ENCODE peak calls at places on chromosomes 7 and 10, in six cellular contexts. Z, G, M, V, W and U are unnamed samples.

GRCh38 chr10:110739811-110740271 is 95.7 kb downstream of the RBM20 start:
- DNase-seq in Z (no peak), G (no peak), M (no peak), V (no peak), W (no peak), U (no peak)

GRCh38 chr10:30445716-30446115 is 11.7 kb downstream of the MAP3K8 start:
- DNase-seq in Z (no peak), G (peak), M (no peak), V (no peak), W (no peak), U (peak)

GRCh38 chr10:52729259-52730104 is 43.1 kb downstream of the MBL2 start:
- DNase-seq in Z (no peak), G (peak), M (no peak), V (peak), W (no peak), U (peak)

GRCh38 chr10:131824371-131825149 is 76.2 kb upstream of the PPP2R2D start:
- DNase-seq in Z (peak), G (no peak), M (no peak), V (peak), W (no peak), U (no peak)

GRCh38 chr7:47720141-47720906 is 138.4 kb upstream of the TNS3 start:
- DNase-seq in Z (no peak), G (peak), M (no peak), V (no peak), W (no peak), U (peak)

GRCh38 chr10:73908853-73909611 is 1.9 kb upstream of the PLAU start:
- DNase-seq in Z (no peak), G (peak), M (no peak), V (peak), W (no peak), U (peak)

GRCh38 chr10:78047314-78047891 is 13.7 kb downstream of the RPS24 start:
- DNase-seq in Z (peak), G (peak), M (peak), V (peak), W (peak), U (peak)

GRCh38 chr7:3168370-3168769 is 124.7 kb upstream of the CARD11 start:
- DNase-seq in Z (no peak), G (no peak), M (no peak), V (no peak), W (no peak), U (no peak)

GRCh38 chr7:101128040-101128834 is 1.3 kb downstream of the SERPINE1 start:
- DNase-seq in Z (no peak), G (peak), M (no peak), V (no peak), W (no peak), U (no peak)

GRCh38 chr10:8617792-8618191 is 563.3 kb downstream of the GATA3 start:
- DNase-seq in Z (no peak), G (no peak), M (no peak), V (no peak), W (no peak), U (no peak)

GRCh38 chr10:73655257-73655989 is 406 bp downstream of the SYNPO2L start:
- DNase-seq in Z (no peak), G (no peak), M (no peak), V (no peak), W (no peak), U (no peak)

GRCh38 chr7:104252409-104253134 is 44.8 kb upstream of the ORC5 start:
- DNase-seq in Z (peak), G (no peak), M (no peak), V (peak), W (no peak), U (no peak)

GRCh38 chr7:121279060-121279620 is 49.7 kb upstream of the WNT16 start:
- DNase-seq in Z (no peak), G (no peak), M (no peak), V (no peak), W (no peak), U (no peak)

GRCh38 chr7:135349746-135350145 is 116.1 kb downstream of the STRA8 start:
- DNase-seq in Z (no peak), G (no peak), M (no peak), V (no peak), W (no peak), U (peak)

GRCh38 chr7:88305044-88305443 is 1.6 kb downstream of the STEAP4 start:
- DNase-seq in Z (no peak), G (no peak), M (no peak), V (no peak), W (no peak), U (no peak)

GRCh38 chr7:2729043-2729892 is 41.3 kb downstream of the AMZ1 start:
- DNase-seq in Z (no peak), G (no peak), M (no peak), V (no peak), W (no peak), U (peak)

GRCh38 chr10:43068781-43069515 is 7.9 kb upstream of the RET start:
- DNase-seq in Z (no peak), G (no peak), M (no peak), V (no peak), W (no peak), U (no peak)

GRCh38 chr10:97222346-97222961 is 36.7 kb upstream of the SLIT1 start:
- DNase-seq in Z (peak), G (peak), M (no peak), V (peak), W (peak), U (no peak)

GRCh38 chr7:81605493-81605892 is 164.4 kb downstream of the HGF start:
- DNase-seq in Z (no peak), G (no peak), M (no peak), V (no peak), W (no peak), U (no peak)
- H2BK15ac ChIP-seq in Z (peak), G (no peak), M (no peak), V (no peak), W (no peak), U (peak)

DNA sequence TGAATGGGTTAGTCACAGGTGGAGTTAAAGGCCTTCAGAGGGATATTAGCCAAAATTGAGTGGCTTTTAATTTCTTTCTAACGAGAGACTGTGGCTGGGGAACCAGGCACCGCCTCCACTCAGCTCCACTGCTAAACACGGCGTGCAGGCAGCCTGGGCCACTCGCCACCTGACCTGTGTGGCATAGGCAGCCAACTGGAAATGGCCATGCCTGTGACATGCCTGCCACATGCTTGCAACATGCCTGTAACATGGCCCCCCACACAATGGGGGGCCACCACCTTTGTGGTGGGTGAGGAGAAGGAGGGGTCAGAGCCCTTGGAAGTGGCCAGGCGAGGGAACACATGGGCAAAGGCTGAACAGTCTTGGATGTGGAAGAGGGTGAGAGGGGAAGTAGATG is 60.1 kb upstream of the PAX2 start:
- DNase-seq in Z (no peak), G (no peak), M (no peak), V (no peak), W (no peak), U (no peak)
- H2BK15ac ChIP-seq in Z (no peak), G (no peak), M (no peak), V (no peak), W (no peak), U (no peak)

GRCh38 chr7:146057958-146058357 is 58.6 kb upstream of the CNTNAP2 start:
- DNase-seq in Z (no peak), G (no peak), M (no peak), V (no peak), W (no peak), U (no peak)
- H2BK15ac ChIP-seq in Z (no peak), G (no peak), M (no peak), V (no peak), W (no peak), U (no peak)

GRCh38 chr10:49605177-49605938 is 4.8 kb upstream of the SLC18A3 start:
- DNase-seq in Z (peak), G (no peak), M (peak), V (no peak), W (no peak), U (no peak)
- H2BK15ac ChIP-seq in Z (no peak), G (no peak), M (no peak), V (no peak), W (no peak), U (no peak)

GRCh38 chr7:158809596-158809995 is 19.7 kb downstream of the ESYT2 start:
- DNase-seq in Z (no peak), G (peak), M (no peak), V (no peak), W (no peak), U (peak)

GRCh38 chr7:158810846-158811245 is 18.5 kb downstream of the ESYT2 start:
- DNase-seq in Z (no peak), G (no peak), M (no peak), V (no peak), W (no peak), U (no peak)

GRCh38 chr7:158811461-158811860 is 17.8 kb downstream of the ESYT2 start:
- DNase-seq in Z (no peak), G (peak), M (no peak), V (peak), W (no peak), U (peak)

GRCh38 chr7:158812684-158813083 is 16.6 kb downstream of the ESYT2 start:
- DNase-seq in Z (no peak), G (no peak), M (no peak), V (no peak), W (no peak), U (no peak)

DNA sequence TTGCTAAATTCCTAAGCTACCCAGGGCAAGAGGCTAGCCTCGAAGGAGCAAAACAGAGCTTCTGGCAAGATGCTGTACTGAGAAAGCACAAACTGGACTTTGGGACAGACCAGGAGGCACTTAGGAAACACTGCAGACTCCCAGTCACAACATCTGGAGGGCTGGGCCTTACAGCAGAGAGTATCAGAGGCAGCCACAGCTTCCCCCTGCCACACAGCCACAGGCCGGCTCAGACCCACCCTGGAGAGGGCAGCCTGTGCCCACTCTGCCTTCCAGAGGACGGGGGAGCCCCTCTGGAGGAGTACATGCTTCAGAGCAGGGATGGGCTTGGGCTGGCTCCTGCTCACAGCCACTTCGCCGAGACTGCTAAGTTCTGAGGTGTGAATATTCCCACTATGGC is 17.4 kb downstream of the ESYT2 start:
- DNase-seq in Z (no peak), G (no peak), M (peak), V (no peak), W (no peak), U (no peak)
- H2BK15ac ChIP-seq in Z (no peak), G (no peak), M (no peak), V (no peak), W (no peak), U (peak)

GRCh38 chr7:151729521-151729921 is 147.4 kb downstream of the PRKAG2 start:
- DNase-seq in Z (no peak), G (no peak), M (no peak), V (no peak), W (no peak), U (no peak)
- H2BK15ac ChIP-seq in Z (no peak), G (no peak), M (no peak), V (no peak), W (peak), U (peak)

DNA sequence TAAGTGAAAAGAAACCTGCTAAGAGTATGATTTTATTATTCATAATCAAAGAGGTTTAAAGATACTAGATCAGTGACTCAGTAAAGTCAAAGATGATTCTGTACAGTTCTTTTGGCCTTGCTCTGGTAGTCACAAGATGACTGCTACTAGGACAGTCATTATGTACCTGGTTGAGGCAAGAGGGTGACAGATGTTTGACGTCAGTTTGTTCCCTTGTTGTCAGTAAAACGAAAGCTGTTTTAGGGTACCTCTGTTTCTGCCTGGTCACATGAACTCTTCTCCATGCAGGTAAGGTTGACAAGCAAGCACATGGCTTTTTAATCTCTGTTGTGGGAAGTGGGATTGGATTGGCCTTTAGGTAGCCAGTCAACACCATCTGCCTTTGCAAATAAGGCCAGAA is 308.0 kb downstream of the EXOC4 start:
- DNase-seq in Z (no peak), G (no peak), M (no peak), V (no peak), W (no peak), U (no peak)
- H2BK15ac ChIP-seq in Z (no peak), G (no peak), M (no peak), V (no peak), W (no peak), U (peak)